ENCODE peak calls at places on chromosomes 1 and 21, in nine cellular contexts. One of them, this sample, is unnamed.

GRCh38 chr1:217896490-217896889 is 265.3 kb downstream of the SPATA17 start:
- DNase-seq in cardiac muscle cell: no peak
- DNase-seq in CD8-positive, alpha-beta memory T cell: no peak
- DNase-seq in GM23338: no peak
- DNase-seq in heart right ventricle: no peak
- DNase-seq in AG04450: no peak
- DNase-seq in left lung: no peak
- DNase-seq in left ventricle myocardium inferior: no peak
- DNase-seq in stomach: no peak
- DNase-seq in this sample: no peak

GRCh38 chr1:12185036-12185435 is 18.2 kb downstream of the TNFRSF1B start:
- DNase-seq in heart right ventricle: no peak
- DNase-seq in left lung: no peak
- DNase-seq in AG04450: no peak
- DNase-seq in stomach: no peak
- DNase-seq in cardiac muscle cell: no peak
- DNase-seq in left ventricle myocardium inferior: no peak
- DNase-seq in GM23338: no peak
- DNase-seq in CD8-positive, alpha-beta memory T cell: no peak
- DNase-seq in this sample: no peak

GRCh38 chr1:10867138-10867721 is 70.8 kb upstream of the CASZ1 start:
- DNase-seq in left ventricle myocardium inferior: peak
- DNase-seq in CD8-positive, alpha-beta memory T cell: peak
- DNase-seq in AG04450: no peak
- DNase-seq in GM23338: peak
- DNase-seq in heart right ventricle: peak
- DNase-seq in left lung: peak
- DNase-seq in stomach: peak
- DNase-seq in cardiac muscle cell: peak
- DNase-seq in this sample: no peak

GRCh38 chr21:28333455-28334108 is 659.1 kb downstream of the LTN1 start:
- DNase-seq in stomach: no peak
- DNase-seq in GM23338: no peak
- DNase-seq in left lung: no peak
- DNase-seq in heart right ventricle: no peak
- DNase-seq in CD8-positive, alpha-beta memory T cell: no peak
- DNase-seq in left ventricle myocardium inferior: no peak
- DNase-seq in AG04450: peak
- DNase-seq in cardiac muscle cell: no peak
- DNase-seq in this sample: no peak

GRCh38 chr21:34367320-34367935 is 3.6 kb downstream of the KCNE2 start:
- DNase-seq in left ventricle myocardium inferior: no peak
- DNase-seq in AG04450: peak
- DNase-seq in left lung: no peak
- DNase-seq in CD8-positive, alpha-beta memory T cell: peak
- DNase-seq in GM23338: peak
- DNase-seq in stomach: peak
- DNase-seq in heart right ventricle: no peak
- DNase-seq in cardiac muscle cell: peak
- DNase-seq in this sample: no peak

GRCh38 chr1:23548704-23549143 is 10.6 kb downstream of the ID3 start:
- DNase-seq in GM23338: peak
- DNase-seq in AG04450: no peak
- DNase-seq in cardiac muscle cell: no peak
- DNase-seq in left ventricle myocardium inferior: peak
- DNase-seq in CD8-positive, alpha-beta memory T cell: no peak
- DNase-seq in left lung: no peak
- DNase-seq in heart right ventricle: peak
- DNase-seq in stomach: no peak
- DNase-seq in this sample: no peak

GRCh38 chr1:147504801-147505303 is 36.4 kb upstream of the BCL9 start:
- DNase-seq in GM23338: peak
- DNase-seq in stomach: no peak
- DNase-seq in CD8-positive, alpha-beta memory T cell: no peak
- DNase-seq in heart right ventricle: peak
- DNase-seq in cardiac muscle cell: peak
- DNase-seq in left lung: no peak
- DNase-seq in AG04450: peak
- DNase-seq in left ventricle myocardium inferior: no peak
- DNase-seq in this sample: no peak

GRCh38 chr21:17925000-17925610 is 105.9 kb upstream of the C21orf91 start:
- DNase-seq in cardiac muscle cell: peak
- DNase-seq in heart right ventricle: peak
- DNase-seq in AG04450: peak
- DNase-seq in left ventricle myocardium inferior: no peak
- DNase-seq in CD8-positive, alpha-beta memory T cell: peak
- DNase-seq in left lung: no peak
- DNase-seq in stomach: peak
- DNase-seq in GM23338: peak
- DNase-seq in this sample: no peak

GRCh38 chr1:10628685-10629084 is 153.9 kb downstream of the PEX14 start:
- DNase-seq in CD8-positive, alpha-beta memory T cell: peak
- DNase-seq in GM23338: no peak
- DNase-seq in stomach: peak
- DNase-seq in cardiac muscle cell: no peak
- DNase-seq in AG04450: no peak
- DNase-seq in left lung: no peak
- DNase-seq in left ventricle myocardium inferior: peak
- DNase-seq in heart right ventricle: peak
- DNase-seq in this sample: peak

GRCh38 chr21:33383056-33383888 is 19.9 kb upstream of the IFNGR2 start:
- DNase-seq in cardiac muscle cell: peak
- DNase-seq in left ventricle myocardium inferior: peak
- DNase-seq in CD8-positive, alpha-beta memory T cell: peak
- DNase-seq in stomach: peak
- DNase-seq in AG04450: no peak
- DNase-seq in heart right ventricle: peak
- DNase-seq in left lung: peak
- DNase-seq in GM23338: peak
- DNase-seq in this sample: peak

GRCh38 chr1:186152227-186152944 is 222.7 kb downstream of the TPR start:
- DNase-seq in left lung: no peak
- DNase-seq in AG04450: peak
- DNase-seq in GM23338: no peak
- DNase-seq in CD8-positive, alpha-beta memory T cell: no peak
- DNase-seq in cardiac muscle cell: no peak
- DNase-seq in heart right ventricle: no peak
- DNase-seq in left ventricle myocardium inferior: no peak
- DNase-seq in stomach: no peak
- DNase-seq in this sample: no peak

GRCh38 chr1:196608401-196609113 is at the start of gene KCNT2:
- DNase-seq in AG04450: peak
- DNase-seq in GM23338: peak
- DNase-seq in stomach: peak
- DNase-seq in cardiac muscle cell: peak
- DNase-seq in left ventricle myocardium inferior: peak
- DNase-seq in left lung: peak
- DNase-seq in CD8-positive, alpha-beta memory T cell: no peak
- DNase-seq in heart right ventricle: peak
- DNase-seq in this sample: no peak
- H3K27ac ChIP-seq in AG04450: no peak
- H3K27ac ChIP-seq in GM23338: peak
- H3K27ac ChIP-seq in stomach: peak
- H3K27ac ChIP-seq in cardiac muscle cell: peak
- H3K27ac ChIP-seq in left ventricle myocardium inferior: peak
- H3K27ac ChIP-seq in left lung: peak
- H3K27ac ChIP-seq in CD8-positive, alpha-beta memory T cell: no peak
- H3K27ac ChIP-seq in heart right ventricle: peak
- H3K27ac ChIP-seq in this sample: no peak

GRCh38 chr21:42309753-42310213 is 5.4 kb downstream of the TFF3 start:
- DNase-seq in GM23338: peak
- DNase-seq in left ventricle myocardium inferior: peak
- DNase-seq in cardiac muscle cell: peak
- DNase-seq in CD8-positive, alpha-beta memory T cell: peak
- DNase-seq in AG04450: no peak
- DNase-seq in left lung: peak
- DNase-seq in stomach: peak
- DNase-seq in heart right ventricle: peak
- DNase-seq in this sample: no peak
- H3K27ac ChIP-seq in GM23338: no peak
- H3K27ac ChIP-seq in left ventricle myocardium inferior: no peak
- H3K27ac ChIP-seq in cardiac muscle cell: no peak
- H3K27ac ChIP-seq in CD8-positive, alpha-beta memory T cell: no peak
- H3K27ac ChIP-seq in AG04450: no peak
- H3K27ac ChIP-seq in left lung: no peak
- H3K27ac ChIP-seq in stomach: no peak
- H3K27ac ChIP-seq in heart right ventricle: no peak
- H3K27ac ChIP-seq in this sample: no peak

GRCh38 chr21:45347048-45347711 is 57.8 kb upstream of the COL18A1 start:
- DNase-seq in left ventricle myocardium inferior: no peak
- DNase-seq in CD8-positive, alpha-beta memory T cell: no peak
- DNase-seq in GM23338: peak
- DNase-seq in heart right ventricle: no peak
- DNase-seq in left lung: peak
- DNase-seq in cardiac muscle cell: no peak
- DNase-seq in AG04450: no peak
- DNase-seq in stomach: no peak
- DNase-seq in this sample: no peak
- H3K27ac ChIP-seq in left ventricle myocardium inferior: no peak
- H3K27ac ChIP-seq in CD8-positive, alpha-beta memory T cell: no peak
- H3K27ac ChIP-seq in GM23338: no peak
- H3K27ac ChIP-seq in heart right ventricle: no peak
- H3K27ac ChIP-seq in left lung: no peak
- H3K27ac ChIP-seq in cardiac muscle cell: no peak
- H3K27ac ChIP-seq in AG04450: no peak
- H3K27ac ChIP-seq in stomach: peak
- H3K27ac ChIP-seq in this sample: no peak

GRCh38 chr1:212147581-212148033 is 112.1 kb downstream of the DTL start:
- DNase-seq in stomach: peak
- DNase-seq in AG04450: no peak
- DNase-seq in CD8-positive, alpha-beta memory T cell: no peak
- DNase-seq in left ventricle myocardium inferior: no peak
- DNase-seq in heart right ventricle: no peak
- DNase-seq in left lung: no peak
- DNase-seq in cardiac muscle cell: peak
- DNase-seq in GM23338: no peak
- DNase-seq in this sample: no peak
- H3K27ac ChIP-seq in stomach: peak
- H3K27ac ChIP-seq in AG04450: no peak
- H3K27ac ChIP-seq in CD8-positive, alpha-beta memory T cell: no peak
- H3K27ac ChIP-seq in left ventricle myocardium inferior: no peak
- H3K27ac ChIP-seq in heart right ventricle: no peak
- H3K27ac ChIP-seq in left lung: peak
- H3K27ac ChIP-seq in cardiac muscle cell: peak
- H3K27ac ChIP-seq in GM23338: no peak
- H3K27ac ChIP-seq in this sample: no peak